ENCODE peak calls at places on chromosomes 3 and 15, in five cellular contexts. N, L, M, T and H are unnamed samples.
A peak's percentile ranks its signal among the peaks of the same experiment; 100 is the strongest.

GRCh38 chr3:65854606-65855304 is 184.0 kb downstream of the MAGI1 start:
- DNase-seq in N (no peak), M (peak; percentile 47), T (peak; percentile 61), L (no peak), H (no peak)

GRCh38 chr3:65597225-65597951 is 441.3 kb downstream of the MAGI1 start:
- DNase-seq in N (no peak), T (no peak), L (no peak), M (peak; percentile 54), H (peak; percentile 31)

GRCh38 chr3:119301001-119301400 is 6.8 kb downstream of the ARHGAP31 start:
- DNase-seq in T (no peak), N (no peak), M (no peak), L (no peak), H (no peak)

GRCh38 chr15:28942521-28943035 is 56.8 kb downstream of the APBA2 start:
- DNase-seq in N (no peak), M (no peak), L (no peak), T (no peak), H (peak; percentile 9)

GRCh38 chr3:156547637-156548036 is 7.3 kb downstream of the SSR3 start:
- DNase-seq in T (peak; percentile 18), N (no peak), M (peak; percentile 56), L (no peak), H (no peak)

GRCh38 chr3:160001850-160002623 is 13.4 kb downstream of the IL12A start:
- DNase-seq in T (peak; percentile 87), L (no peak), M (no peak), N (no peak), H (no peak)

GRCh38 chr15:99983171-99983891 is 250.1 kb upstream of the LYSMD4 start:
- DNase-seq in M (no peak), T (no peak), L (no peak), N (no peak), H (no peak)

GRCh38 chr3:76997733-76998132 is 42.2 kb upstream of the ROBO2 start:
- DNase-seq in M (peak; percentile 61), N (no peak), T (no peak), L (no peak), H (no peak)

GRCh38 chr3:63940389-63940757 is 28.2 kb upstream of the SCAANT1 start:
- DNase-seq in N (no peak), L (no peak), T (no peak), M (peak; percentile 76), H (no peak)

GRCh38 chr3:8970971-8971589 is 7.8 kb upstream of the RAD18 start:
- DNase-seq in N (peak; percentile 80), T (peak; percentile 60), L (no peak), M (peak; percentile 63), H (no peak)

GRCh38 chr3:43692085-43692484 is 1.3 kb downstream of the ABHD5 start:
- DNase-seq in T (no peak), N (no peak), M (no peak), L (no peak), H (no peak)

GRCh38 chr3:143644370-143645089 is 203.7 kb downstream of the SLC9A9 start:
- DNase-seq in T (peak; percentile 73), L (no peak), N (no peak), M (peak; percentile 59), H (peak; percentile 73)

GRCh38 chr3:9201278-9201677 is 48.2 kb downstream of the SRGAP3 start:
- DNase-seq in N (no peak), L (no peak), T (no peak), M (no peak), H (no peak)

GRCh38 chr15:25730918-25731317 is 132.2 kb downstream of the ATP10A start:
- DNase-seq in L (no peak), N (peak; percentile 47), M (no peak), T (no peak), H (no peak)

GRCh38 chr15:74179983-74180688 is 6.6 kb downstream of the ISLR start:
- DNase-seq in L (peak; percentile 65), N (no peak), M (peak; percentile 37), T (no peak), H (peak; percentile 73)
- TF ChIP-seq CTCF in L (no peak), N (no peak), M (no peak), T (no peak), H (no peak)

DNA sequence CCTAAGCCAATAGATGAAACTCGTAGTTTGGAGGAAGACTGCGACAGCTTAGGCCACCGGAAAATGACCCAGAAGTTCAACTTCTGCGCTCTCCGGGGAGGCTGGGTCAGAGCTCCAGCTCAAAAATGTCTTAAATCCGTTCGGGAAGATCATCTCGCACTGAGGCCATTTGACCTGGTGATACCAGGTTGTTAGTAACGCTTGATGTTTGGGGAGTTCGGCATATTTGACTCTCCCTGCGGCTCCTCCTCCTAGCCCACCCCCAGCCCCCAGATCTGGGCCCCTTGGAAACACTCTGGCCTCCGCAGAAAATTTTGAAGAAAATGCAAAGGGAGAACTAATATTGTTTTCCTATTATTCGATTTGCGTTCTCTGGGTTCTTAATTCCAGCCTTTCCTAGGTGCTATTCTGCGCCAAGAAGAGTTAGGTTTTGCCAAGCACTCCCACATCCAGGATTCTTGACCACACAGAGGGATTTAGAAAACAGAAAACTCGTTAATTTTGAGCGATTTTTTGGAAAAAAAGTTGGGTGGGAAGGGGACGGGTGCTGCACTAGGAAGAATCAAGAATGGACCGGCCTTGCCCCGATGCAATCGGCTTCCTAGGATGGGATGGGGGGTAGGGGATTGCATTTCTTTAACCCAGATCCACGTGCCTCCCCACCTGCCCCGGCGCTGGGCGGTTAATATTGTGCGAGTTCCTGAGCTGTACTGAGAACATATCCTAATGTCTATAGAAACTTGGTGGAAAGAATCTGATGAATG is 50.0 kb downstream of the ZIC4 start:
- DNase-seq in M (no peak), L (no peak), N (no peak), T (no peak), H (no peak)
- H3K4me1 ChIP-seq in M (no peaks in the 10 kb centered on the region), L (peaks cover 6% of the 10 kb centered on the region), N (no peaks in the 10 kb centered on the region), T (no peaks in the 10 kb centered on the region), H (no peaks in the 10 kb centered on the region)

DNA sequence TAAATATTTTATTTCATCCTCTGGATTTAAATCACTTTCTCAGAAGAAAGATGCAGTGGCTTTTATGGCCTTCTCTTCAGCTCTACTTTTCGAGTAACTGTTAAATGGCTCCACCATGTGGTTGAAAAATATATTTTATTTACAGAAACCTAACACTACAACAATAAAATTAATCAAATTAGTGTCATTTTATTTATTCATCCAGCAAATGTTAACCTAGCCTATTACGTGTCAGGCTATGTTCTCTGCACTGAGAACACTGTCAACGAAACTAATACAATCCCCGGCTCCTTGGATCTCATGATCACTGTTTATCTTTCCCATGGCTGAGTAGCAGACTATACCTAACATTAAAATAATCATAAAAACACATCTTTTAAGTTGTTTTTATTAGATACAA is 148.0 kb upstream of the OSTN start:
- DNase-seq in T (no peak), N (no peak), L (no peak), M (peak; percentile 47), H (no peak)
- TF ChIP-seq CTCF in T (no peak), N (peak; percentile 68), L (peak; percentile 56), M (peak; percentile 70), H (no peak)

GRCh38 chr3:48469046-48469915 is 22.7 kb downstream of the ATRIP start:
- DNase-seq in L (no peak), M (no peak), T (no peak), N (no peak), H (no peak)

GRCh38 chr3:48467473-48468267 is 21.1 kb downstream of the ATRIP start:
- DNase-seq in T (no peak), L (no peak), M (no peak), N (no peak), H (no peak)

GRCh38 chr3:48468329-48468731 is 21.8 kb downstream of the ATRIP start:
- DNase-seq in N (no peak), M (no peak), L (no peak), T (no peak), H (peak; percentile 50)

GRCh38 chr3:48472673-48472922 is 26.1 kb downstream of the ATRIP start:
- DNase-seq in L (no peak), T (no peak), M (no peak), N (no peak), H (peak; percentile 26)

DNA sequence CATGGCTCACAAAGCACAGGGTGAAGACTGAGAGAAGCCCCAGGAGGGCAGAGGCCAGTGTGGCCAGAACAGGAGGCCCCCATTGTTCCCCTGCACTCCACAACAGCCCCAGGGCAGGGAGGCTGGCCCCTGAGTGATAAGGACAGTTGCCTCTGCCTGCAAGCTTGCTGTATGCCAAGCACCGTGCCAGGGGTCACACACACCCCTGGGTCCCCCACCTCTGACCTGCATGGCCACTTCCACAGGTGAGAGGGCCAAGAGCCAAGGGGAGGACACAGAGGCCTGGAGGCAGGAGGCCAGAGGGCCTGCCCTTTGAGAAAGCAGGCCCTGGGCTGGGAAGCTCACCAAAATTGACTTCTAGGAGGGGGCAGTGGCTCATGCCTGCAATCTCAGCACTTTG is 23.7 kb downstream of the ATRIP start:
- DNase-seq in L (no peak), M (no peak), N (no peak), T (no peak), H (peak; percentile 26)
- H3K4me1 ChIP-seq in L (peaks cover 38% of the 10 kb centered on the region), M (peaks cover 22% of the 10 kb centered on the region), N (peaks cover 77% of the 10 kb centered on the region), T (peaks cover 41% of the 10 kb centered on the region), H (peaks cover 72% of the 10 kb centered on the region)

GRCh38 chr3:133447751-133448477 is 48.1 kb downstream of the BFSP2 start:
- DNase-seq in L (no peak), M (no peak), N (no peak), T (no peak), H (no peak)

GRCh38 chr3:133441867-133442270 is 42.0 kb downstream of the BFSP2 start:
- DNase-seq in T (no peak), N (no peak), L (no peak), M (no peak), H (no peak)

GRCh38 chr3:133442518-133442917 is 42.7 kb downstream of the BFSP2 start:
- DNase-seq in N (no peak), L (no peak), M (no peak), T (no peak), H (no peak)

GRCh38 chr3:133444071-133444774 is 44.4 kb downstream of the BFSP2 start:
- DNase-seq in N (no peak), L (no peak), T (peak; percentile 59), M (peak; percentile 24), H (no peak)

GRCh38 chr3:133445111-133445510 is 45.3 kb downstream of the BFSP2 start:
- DNase-seq in M (no peak), N (no peak), L (no peak), T (no peak), H (no peak)
- TF ChIP-seq CTCF in M (no peak), N (no peak), L (no peak), T (no peak), H (no peak)

DNA sequence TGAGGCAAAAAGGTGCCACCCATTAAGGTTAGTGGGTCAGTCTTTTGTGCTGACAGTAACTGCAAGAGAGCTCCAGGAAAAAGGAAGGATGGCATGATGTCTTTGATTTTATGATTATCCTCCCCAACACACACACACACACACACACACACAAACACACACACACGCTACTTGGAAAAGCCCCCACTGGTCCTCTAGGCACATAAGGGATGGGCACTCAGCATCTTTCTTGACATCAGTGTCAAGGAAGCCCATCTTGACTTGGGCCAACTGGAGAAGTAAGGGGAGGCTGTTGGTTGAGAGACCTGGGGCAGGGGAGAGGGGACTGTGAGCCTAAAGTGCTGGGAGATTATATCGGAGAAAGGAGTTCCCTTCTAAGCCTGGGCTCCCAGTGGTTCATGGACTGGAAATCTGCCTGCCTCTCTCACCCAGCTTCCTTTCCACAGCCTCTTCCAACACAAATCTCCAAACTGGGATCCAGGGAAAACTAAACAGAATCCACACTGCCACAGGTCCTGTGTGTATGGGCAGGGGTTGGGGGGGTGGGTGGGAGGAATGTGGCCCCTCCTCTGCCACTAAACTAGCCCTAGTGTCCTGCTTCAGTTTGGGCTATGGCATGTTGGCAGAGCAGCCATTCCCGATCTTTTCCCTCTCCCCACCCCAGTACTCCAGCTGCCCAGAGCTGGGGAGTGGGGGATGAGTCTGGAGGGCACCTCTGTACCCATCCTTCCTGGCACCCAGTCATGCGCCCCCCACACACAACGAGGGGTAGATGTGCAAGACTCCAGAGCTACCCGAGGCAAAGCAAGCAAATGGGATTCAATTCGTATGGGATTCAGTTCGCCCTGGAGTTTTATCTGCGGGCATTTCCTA is 1.6 kb downstream of the AMOTL2 start:
- DNase-seq in T (no peak), M (peak; percentile 30), N (no peak), L (no peak), H (no peak)
- H3K4me1 ChIP-seq in T (peaks cover 21% of the 10 kb centered on the region), M (peaks cover 42% of the 10 kb centered on the region), N (peaks cover 73% of the 10 kb centered on the region), L (peaks cover 58% of the 10 kb centered on the region), H (peaks cover 66% of the 10 kb centered on the region)